ENCODE peak calls at places on chromosomes 2 and 18, in eight cellular contexts. L is PC-9, F is IMR-90, N is lower lobe of right lung, W is heart left ventricle, J is transverse colon, T is HFFc6, A is astrocyte of the spinal cord. E is an unnamed sample.

GRCh38 chr18:41993151-41993550 is 38.1 kb downstream of the PIK3C3 start:
- DNase-seq in L (no peak), F (no peak), N (no peak), W (no peak), J (no peak), T (no peak), A (no peak), E (no peak)

GRCh38 chr2:128756372-128756730 is 437.7 kb upstream of the HS6ST1 start:
- DNase-seq in L (no peak), F (no peak), N (no peak), W (no peak), J (no peak), T (no peak), A (no peak), E (no peak)

GRCh38 chr2:101736861-101737291 is 39.4 kb downstream of the MAP4K4 start:
- DNase-seq in L (peak; percentile 86), F (peak; percentile 80), N (no peak), W (no peak), J (no peak), T (peak; percentile 68), A (peak; percentile 42), E (no peak)

GRCh38 chr18:61893304-61893970 is 630 bp upstream of the RNF152 start:
- DNase-seq in L (no peak), F (peak; percentile 61), N (peak; percentile 55), W (peak; percentile 66), J (peak; percentile 55), T (peak; percentile 29), A (peak; percentile 45), E (no peak)

GRCh38 chr2:120861576-120862191 is 126.0 kb downstream of the GLI2 start:
- DNase-seq in L (no peak), F (peak; percentile 66), N (peak; percentile 29), W (no peak), J (no peak), T (no peak), A (peak; percentile 56), E (no peak)

GRCh38 chr2:15160201-15160600 is 400.9 kb downstream of the NBAS start:
- DNase-seq in L (no peak), F (no peak), N (no peak), W (no peak), J (no peak), T (no peak), A (no peak), E (no peak)

GRCh38 chr2:112714836-112715631 is 5.8 kb upstream of the NT5DC4 start:
- DNase-seq in L (peak; percentile 68), F (peak; percentile 61), N (peak; percentile 24), W (no peak), J (no peak), T (peak; percentile 48), A (peak; percentile 24), E (no peak)

GRCh38 chr2:208939852-208940251 is 484.0 kb upstream of the MAP2 start:
- DNase-seq in L (no peak), F (no peak), N (no peak), W (no peak), J (no peak), T (no peak), A (no peak), E (no peak)

GRCh38 chr18:60018801-60019462 is 119.1 kb downstream of the PMAIP1 start:
- DNase-seq in L (no peak), F (peak; percentile 45), N (no peak), W (no peak), J (no peak), T (peak; percentile 42), A (peak; percentile 34), E (no peak)

GRCh38 chr18:32093523-32093922 is 1.8 kb downstream of the RNF138 start:
- DNase-seq in L (no peak), F (peak; percentile 4), N (no peak), W (no peak), J (peak; percentile 14), T (no peak), A (no peak), E (no peak)

GRCh38 chr2:240128608-240129144 is 7.4 kb downstream of the COPS9 start:
- DNase-seq in L (no peak), F (no peak), N (peak; percentile 17), W (no peak), J (no peak), T (no peak), A (no peak), E (no peak)

GRCh38 chr2:110789706-110790105 is 57.3 kb downstream of the ACOXL start:
- DNase-seq in L (no peak), F (no peak), N (no peak), W (no peak), J (no peak), T (no peak), A (no peak), E (no peak)

GRCh38 chr2:65710779-65711295 is 278.4 kb upstream of the SPRED2 start:
- DNase-seq in L (peak; percentile 62), F (peak; percentile 8), N (no peak), W (no peak), J (no peak), T (peak; percentile 37), A (no peak), E (no peak)

GRCh38 chr2:134408386-134408785 is 154.5 kb downstream of the MGAT5 start:
- DNase-seq in L (no peak), F (peak; percentile 81), N (no peak), W (no peak), J (no peak), T (peak; percentile 63), A (no peak), E (no peak)

GRCh38 chr2:141923657-141924056 is 207.2 kb downstream of the LRP1B start:
- DNase-seq in L (no peak), F (peak; percentile 44), N (no peak), W (no peak), J (no peak), T (peak; percentile 52), A (peak; percentile 28), E (no peak)

DNA sequence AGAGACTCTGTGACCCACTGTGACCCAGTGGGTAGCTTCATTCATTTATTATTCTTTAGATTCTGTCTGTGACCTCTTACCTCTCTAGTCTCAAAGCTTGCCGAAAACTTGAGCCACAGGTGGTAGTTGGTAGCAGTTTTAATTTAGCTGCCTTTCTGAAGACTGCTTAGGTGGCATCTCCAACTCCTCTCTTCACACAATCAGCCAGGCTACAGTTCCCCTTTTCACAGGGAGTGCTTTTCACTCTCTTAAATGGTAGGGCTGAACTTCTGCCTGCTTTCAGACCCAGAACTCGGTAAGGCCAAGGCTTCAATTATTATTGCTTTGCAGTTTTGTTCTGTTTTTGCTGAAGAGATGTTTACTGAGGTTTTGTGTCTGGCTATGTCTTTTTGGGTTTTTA is 349.6 kb downstream of the ARL6IP6 start:
- DNase-seq in L (no peak), F (no peak), N (no peak), W (no peak), J (no peak), T (no peak), A (no peak), E (no peak)
- TF ChIP-seq CTCF in L (no peak), F (no peak), N (no peak), W (no peak), J (no peak), T (no peak), A (no peak), E (no peak)

GRCh38 chr18:79345981-79346380 is 49.7 kb upstream of the NFATC1 start:
- DNase-seq in L (peak; percentile 24), F (no peak), N (no peak), W (no peak), J (no peak), T (no peak), A (no peak), E (no peak)

GRCh38 chr18:79343567-79344207 is 52.0 kb upstream of the NFATC1 start:
- DNase-seq in L (peak; percentile 41), F (no peak), N (no peak), W (no peak), J (peak; percentile 17), T (no peak), A (no peak), E (no peak)

GRCh38 chr18:79344208-79344581 is 51.5 kb upstream of the NFATC1 start:
- DNase-seq in L (no peak), F (no peak), N (no peak), W (no peak), J (no peak), T (no peak), A (no peak), E (no peak)

GRCh38 chr18:79348066-79348465 is 47.7 kb upstream of the NFATC1 start:
- DNase-seq in L (no peak), F (peak; percentile 63), N (no peak), W (no peak), J (no peak), T (no peak), A (peak; percentile 47), E (no peak)

DNA sequence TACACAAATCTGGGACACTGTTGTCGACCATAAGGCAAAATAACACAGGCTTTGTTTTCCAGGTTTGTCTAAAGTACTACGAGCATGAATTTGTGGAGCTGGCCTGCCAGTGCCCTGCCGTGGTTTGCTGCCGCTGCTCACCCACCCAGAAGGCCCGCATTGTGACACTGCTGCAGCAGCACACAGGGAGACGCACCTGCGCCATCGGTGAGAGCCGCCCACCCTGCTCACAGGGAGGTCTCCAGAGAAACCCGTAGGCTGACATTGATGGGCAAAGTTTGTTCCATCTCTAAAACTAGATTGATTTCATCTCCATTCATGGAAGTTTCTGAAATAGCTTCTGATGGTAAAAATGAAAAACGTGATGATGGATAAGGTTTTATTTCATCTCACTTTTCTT is 50.4 kb upstream of the NFATC1 start:
- DNase-seq in L (no peak), F (no peak), N (no peak), W (no peak), J (no peak), T (no peak), A (no peak), E (no peak)
- TF ChIP-seq CTCF in L (no peak), F (no peak), N (no peak), W (no peak), J (no peak), T (no peak), A (no peak), E (no peak)

DNA sequence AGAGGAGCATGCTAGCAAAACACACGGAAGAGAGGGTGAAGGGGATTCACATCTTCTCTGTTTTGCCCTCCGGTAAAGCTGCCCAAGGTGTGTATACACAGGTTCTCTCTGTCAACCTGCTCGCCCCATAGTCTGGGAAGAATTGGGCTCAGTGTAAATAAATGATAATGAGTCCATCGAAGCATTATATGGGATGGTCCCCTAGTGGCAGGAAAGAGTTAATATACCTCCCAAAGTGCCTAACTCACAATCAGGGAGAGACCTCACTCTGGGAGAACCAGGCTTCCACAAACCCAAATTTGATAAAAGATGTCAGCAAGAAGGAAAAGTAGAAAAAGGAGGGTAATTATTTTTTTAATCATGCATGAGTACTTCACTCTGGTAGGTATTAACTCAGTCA is 262.2 kb upstream of the ZNF521 start:
- DNase-seq in L (no peak), F (no peak), N (no peak), W (no peak), J (no peak), T (no peak), A (no peak), E (no peak)
- TF ChIP-seq CTCF in L (no peak), F (no peak), N (no peak), W (no peak), J (no peak), T (no peak), A (no peak), E (no peak)

DNA sequence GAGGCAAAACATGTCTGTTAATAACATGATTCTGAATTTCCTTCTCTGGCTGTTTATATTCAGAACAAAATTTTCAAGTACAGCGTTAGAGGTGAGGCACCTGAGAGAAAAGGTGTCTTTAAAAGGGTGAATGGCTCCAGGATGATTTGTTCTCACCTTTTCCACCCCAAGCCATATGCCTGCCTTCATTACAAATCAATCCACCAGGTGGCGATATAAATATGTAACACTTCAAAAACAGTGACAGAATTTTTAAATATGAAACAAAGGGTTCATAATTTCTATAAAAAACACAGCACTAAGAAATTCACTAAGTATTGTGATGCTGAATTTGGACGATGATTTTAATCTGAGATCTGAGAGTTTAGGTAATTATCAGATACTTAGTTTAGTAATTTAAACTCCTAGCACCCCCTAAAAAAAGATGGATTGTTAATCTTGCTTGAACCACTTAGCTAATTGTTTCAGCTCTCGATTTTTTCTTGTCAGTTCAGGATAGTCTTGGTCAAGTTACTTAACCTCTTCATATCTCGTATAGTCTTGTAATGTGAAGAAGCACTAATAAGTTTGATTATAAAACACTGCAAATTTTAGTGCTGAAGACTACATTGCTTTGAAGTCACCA is 528.8 kb downstream of the CPS1 start:
- DNase-seq in L (no peak), F (peak; percentile 1), N (no peak), W (no peak), J (no peak), T (peak; percentile 17), A (peak; percentile 35), E (no peak)
- TF ChIP-seq CTCF in L (peak; percentile 68), F (peak; percentile 46), N (peak; percentile 48), W (peak; percentile 46), J (peak; percentile 59), T (peak; percentile 75), A (peak; percentile 57), E (peak; percentile 46)